ENCODE peak calls at places on chromosomes 3 and 15, in six cellular contexts. D is tibial nerve, Y is sigmoid colon, K is left ventricle myocardium inferior, W is mammary epithelial cell, R is endodermal cell. T is an unnamed sample. For H3K4me1, the result is how much of the 10 kb centered on the place peaks cover.

GRCh38 chr3:159765860-159766294 is 222.8 kb upstream of the IL12A start:
- DNase-seq in Y (peak), D (no peak), W (no peak), K (no peak), R (no peak), T (no peak)

GRCh38 chr15:66294157-66294931 is 976 bp downstream of the DIS3L start:
- DNase-seq in Y (no peak), R (no peak), D (no peak), W (peak), K (no peak), T (no peak)

GRCh38 chr3:71504250-71505036 is 79.1 kb downstream of the FOXP1 start:
- DNase-seq in Y (no peak), W (peak), K (no peak), D (no peak), R (no peak), T (no peak)

GRCh38 chr15:70299931-70300858 is 202.5 kb upstream of the TLE3 start:
- DNase-seq in W (no peak), D (no peak), K (no peak), R (peak), Y (no peak), T (peak)

GRCh38 chr15:50764331-50765201 is 940 bp downstream of the SPPL2A start:
- DNase-seq in Y (no peak), K (no peak), W (peak), R (no peak), D (no peak), T (no peak)

GRCh38 chr3:52891615-52892081 is 5.7 kb downstream of the STIMATE start:
- DNase-seq in W (no peak), D (no peak), K (no peak), R (no peak), Y (no peak), T (no peak)

GRCh38 chr3:156957715-156958114 is 131.6 kb downstream of the LEKR1 start:
- DNase-seq in Y (no peak), W (no peak), R (no peak), D (no peak), K (no peak), T (no peak)

GRCh38 chr15:46892621-46893160 is 824.6 kb upstream of the SEMA6D start:
- DNase-seq in K (no peak), Y (no peak), R (no peak), W (no peak), D (no peak), T (no peak)

GRCh38 chr3:50642382-50642781 is 25.4 kb downstream of the MAPKAPK3 start:
- DNase-seq in W (no peak), Y (no peak), R (no peak), K (no peak), D (no peak), T (no peak)

GRCh38 chr15:56913670-56914069 is 4.8 kb upstream of the TCF12 start:
- DNase-seq in Y (no peak), D (no peak), R (no peak), K (no peak), W (no peak), T (no peak)

GRCh38 chr15:60761505-60761845 is 282.5 kb upstream of the ICE2 start:
- DNase-seq in K (no peak), W (no peak), D (no peak), Y (no peak), R (no peak), T (no peak)

GRCh38 chr3:142148871-142149860 is at the start of gene TFDP2:
- DNase-seq in Y (peak), K (peak), D (peak), W (peak), R (peak), T (peak)

GRCh38 chr15:98842973-98843285 is 164.7 kb downstream of the PGPEP1L start:
- DNase-seq in W (no peak), Y (no peak), D (no peak), K (no peak), R (no peak), T (no peak)

GRCh38 chr15:51917493-51917892 is 54.1 kb downstream of the LEO1 start:
- DNase-seq in R (peak), D (no peak), K (no peak), W (peak), Y (no peak), T (peak)

GRCh38 chr3:16865335-16865734 is 19.4 kb upstream of the PLCL2 start:
- DNase-seq in W (no peak), Y (no peak), R (no peak), K (no peak), D (no peak), T (no peak)

GRCh38 chr3:33704891-33705290 is 13.2 kb downstream of the CLASP2 start:
- DNase-seq in D (no peak), W (peak), R (no peak), K (no peak), Y (no peak), T (no peak)

GRCh38 chr15:92627014-92627413 is 28.6 kb downstream of the FAM174B start:
- DNase-seq in K (no peak), R (no peak), W (no peak), D (no peak), Y (no peak), T (no peak)

GRCh38 chr3:127291114-127291513 is 3.3 kb upstream of the PRR20G start:
- DNase-seq in Y (no peak), R (no peak), W (no peak), D (no peak), K (no peak), T (no peak)

GRCh38 chr3:42652611-42653302 is 740 bp upstream of the ZBTB47 start:
- DNase-seq in R (peak), K (peak), W (peak), D (peak), Y (peak), T (peak)

GRCh38 chr3:49805367-49805782 is 2.3 kb downstream of the INKA1 start:
- DNase-seq in Y (peak), K (peak), W (no peak), D (peak), R (no peak), T (peak)

GRCh38 chr3:15263120-15263519 is 57.1 kb downstream of the CAPN7 start:
- DNase-seq in Y (no peak), D (no peak), R (no peak), W (no peak), K (no peak), T (no peak)

GRCh38 chr3:196518999-196519737 is 4.0 kb upstream of the SMCO1 start:
- DNase-seq in D (peak), K (peak), R (peak), Y (peak), W (peak), T (no peak)

GRCh38 chr3:132788299-132788698 is 66.1 kb upstream of the NPHP3 start:
- DNase-seq in K (no peak), R (no peak), W (peak), Y (no peak), D (no peak), T (no peak)

GRCh38 chr3:46998121-46998851 is 18.8 kb downstream of the NBEAL2 start:
- DNase-seq in K (peak), Y (no peak), W (peak), R (peak), D (peak), T (peak)

GRCh38 chr15:77243146-77243545 is 172.2 kb upstream of the TSPAN3 start:
- DNase-seq in W (no peak), K (no peak), D (no peak), R (no peak), Y (no peak), T (no peak)

GRCh38 chr3:40597441-40597840 is 72.7 kb downstream of the ZNF621 start:
- DNase-seq in W (peak), D (no peak), Y (no peak), K (no peak), R (no peak), T (no peak)

GRCh38 chr15:51483520-51483919 is 139.1 kb downstream of the DMXL2 start:
- DNase-seq in W (no peak), R (no peak), D (no peak), K (no peak), Y (no peak), T (no peak)

GRCh38 chr3:83189634-83190033 is 1428.2 kb upstream of the GBE1 start:
- DNase-seq in W (no peak), K (no peak), Y (no peak), R (no peak), D (no peak), T (no peak)

GRCh38 chr3:34012102-34012461 is 213.7 kb downstream of the PDCD6IP start:
- DNase-seq in D (no peak), W (peak), Y (no peak), R (no peak), K (no peak), T (no peak)

GRCh38 chr3:126197854-126198584 is 17.6 kb upstream of the ALDH1L1 start:
- DNase-seq in D (peak), Y (peak), K (peak), W (peak), R (peak), T (no peak)
- TF ChIP-seq CTCF in D (peak), Y (peak), K (peak), W (peak), R (peak), T (peak)

DNA sequence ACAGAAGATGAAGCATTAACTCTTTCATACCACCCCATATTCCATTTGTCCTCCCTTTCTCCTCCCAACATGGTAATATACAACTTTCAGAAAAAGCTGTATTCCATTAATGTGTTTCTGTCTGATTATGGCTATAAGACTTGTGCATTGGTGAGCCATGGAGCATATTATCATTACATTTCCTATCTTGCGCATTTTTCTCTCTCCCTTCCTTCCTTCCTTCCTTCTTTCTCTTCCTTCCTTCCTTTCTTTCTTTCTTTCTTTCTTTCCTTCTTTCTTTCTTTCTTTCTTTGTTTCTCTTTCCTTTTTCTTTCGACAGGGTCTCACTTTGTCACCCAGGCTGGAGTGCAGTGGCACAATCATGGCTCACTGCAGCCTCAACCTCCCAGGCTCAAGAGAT is 25.5 kb upstream of the PDE8A start:
- DNase-seq in K (no peak), Y (no peak), D (no peak), W (no peak), R (no peak), T (no peak)
- H3K4me1 ChIP-seq in K (under half), Y (under half), D (under half), W (under half), R (under half), T (under half)

GRCh38 chr15:90460142-90460824 is 69.4 kb upstream of the CRTC3 start:
- DNase-seq in R (no peak), D (no peak), Y (no peak), K (no peak), W (no peak), T (no peak)

GRCh38 chr15:90465140-90465929 is 64.4 kb upstream of the CRTC3 start:
- DNase-seq in R (no peak), K (no peak), D (no peak), W (no peak), Y (no peak), T (no peak)

GRCh38 chr15:90463381-90463780 is 66.3 kb upstream of the CRTC3 start:
- DNase-seq in R (no peak), Y (no peak), W (peak), K (no peak), D (no peak), T (no peak)

GRCh38 chr15:90456236-90456635 is 68.2 kb downstream of the IQGAP1 start:
- DNase-seq in Y (no peak), R (peak), D (no peak), K (no peak), W (no peak), T (no peak)

GRCh38 chr15:90459368-90459767 is 70.4 kb upstream of the CRTC3 start:
- DNase-seq in R (no peak), K (no peak), W (no peak), Y (no peak), D (no peak), T (no peak)
- H3K27ac ChIP-seq in R (no peak), K (peak), W (no peak), Y (peak), D (no peak), T (no peak)

GRCh38 chr3:8421267-8421666 is 80.4 kb upstream of the LMCD1 start:
- DNase-seq in Y (no peak), W (no peak), R (no peak), D (no peak), K (no peak), T (no peak)
- TF ChIP-seq CTCF in Y (no peak), W (no peak), R (peak), D (no peak), K (no peak), T (no peak)

GRCh38 chr3:197854596-197855343 is 63.7 kb downstream of the LRCH3 start:
- DNase-seq in R (peak), D (no peak), Y (no peak), W (peak), K (no peak), T (no peak)

GRCh38 chr3:197858598-197858997 is 67.5 kb downstream of the LRCH3 start:
- DNase-seq in W (no peak), D (no peak), R (peak), Y (no peak), K (no peak), T (no peak)

GRCh38 chr3:197856199-197856816 is 65.3 kb downstream of the LRCH3 start:
- DNase-seq in W (no peak), K (no peak), Y (no peak), D (no peak), R (no peak), T (no peak)

GRCh38 chr3:197858133-197858532 is 67.1 kb downstream of the LRCH3 start:
- DNase-seq in Y (no peak), D (no peak), K (no peak), W (no peak), R (no peak), T (no peak)
- H3K4me1 ChIP-seq in Y (under half), D (under half), K (under half), W (under half), R (under half), T (under half)